ENCODE peak calls at places on chromosomes 11 and 22, in five cellular contexts. One of them, this sample, is unnamed.

GRCh38 chr11:1503708-1504104 is 17.1 kb upstream of the MOB2 start:
- DNase-seq in iris pigment epithelial cell: no peak
- DNase-seq in GM13977: no peak
- DNase-seq in osteocyte: no peak
- DNase-seq in CD4-positive, alpha-beta memory T cell: no peak
- DNase-seq in this sample: no peak

GRCh38 chr11:125519865-125520834 is 24.1 kb upstream of the FEZ1 start:
- DNase-seq in iris pigment epithelial cell: no peak
- DNase-seq in osteocyte: no peak
- DNase-seq in GM13977: no peak
- DNase-seq in CD4-positive, alpha-beta memory T cell: no peak
- DNase-seq in this sample: no peak

GRCh38 chr11:114799524-114799923 is 121.2 kb downstream of the NXPE2 start:
- DNase-seq in osteocyte: no peak
- DNase-seq in iris pigment epithelial cell: no peak
- DNase-seq in GM13977: no peak
- DNase-seq in CD4-positive, alpha-beta memory T cell: no peak
- DNase-seq in this sample: no peak

GRCh38 chr11:64305691-64306562 is 603 bp downstream of the ESRRA start:
- DNase-seq in CD4-positive, alpha-beta memory T cell: peak; percentile 55
- DNase-seq in osteocyte: no peak
- DNase-seq in GM13977: peak; percentile 57
- DNase-seq in iris pigment epithelial cell: no peak
- DNase-seq in this sample: peak; percentile 46

GRCh38 chr11:29061452-29061851 is 953.3 kb downstream of the METTL15 start:
- DNase-seq in CD4-positive, alpha-beta memory T cell: no peak
- DNase-seq in osteocyte: no peak
- DNase-seq in GM13977: no peak
- DNase-seq in iris pigment epithelial cell: no peak
- DNase-seq in this sample: no peak

GRCh38 chr11:116697011-116697410 is 75.8 kb downstream of the BUD13 start:
- DNase-seq in iris pigment epithelial cell: no peak
- DNase-seq in osteocyte: peak; percentile 59
- DNase-seq in CD4-positive, alpha-beta memory T cell: no peak
- DNase-seq in GM13977: no peak
- DNase-seq in this sample: no peak

GRCh38 chr11:122796128-122796717 is 42.1 kb upstream of the CRTAM start:
- DNase-seq in CD4-positive, alpha-beta memory T cell: peak; percentile 44
- DNase-seq in iris pigment epithelial cell: peak; percentile 36
- DNase-seq in osteocyte: no peak
- DNase-seq in GM13977: peak; percentile 67
- DNase-seq in this sample: peak; percentile 52

GRCh38 chr22:47220752-47221151 is 458.3 kb downstream of the TBC1D22A start:
- DNase-seq in CD4-positive, alpha-beta memory T cell: no peak
- DNase-seq in iris pigment epithelial cell: no peak
- DNase-seq in osteocyte: no peak
- DNase-seq in GM13977: no peak
- DNase-seq in this sample: no peak

GRCh38 chr11:122319842-122320555 is 204.0 kb upstream of the BLID start:
- DNase-seq in osteocyte: no peak
- DNase-seq in CD4-positive, alpha-beta memory T cell: no peak
- DNase-seq in iris pigment epithelial cell: no peak
- DNase-seq in GM13977: no peak
- DNase-seq in this sample: no peak

GRCh38 chr11:64875369-64876225 is 2.8 kb downstream of the EHD1 start:
- DNase-seq in osteocyte: no peak
- DNase-seq in GM13977: no peak
- DNase-seq in CD4-positive, alpha-beta memory T cell: no peak
- DNase-seq in iris pigment epithelial cell: no peak
- DNase-seq in this sample: no peak

GRCh38 chr11:12624595-12624994 is 49.6 kb upstream of the TEAD1 start:
- DNase-seq in osteocyte: no peak
- DNase-seq in CD4-positive, alpha-beta memory T cell: no peak
- DNase-seq in iris pigment epithelial cell: no peak
- DNase-seq in GM13977: no peak
- DNase-seq in this sample: no peak

GRCh38 chr11:69040051-69040450 is 8.7 kb upstream of the TPCN2 start:
- DNase-seq in GM13977: no peak
- DNase-seq in CD4-positive, alpha-beta memory T cell: no peak
- DNase-seq in osteocyte: no peak
- DNase-seq in iris pigment epithelial cell: no peak
- DNase-seq in this sample: no peak